ENCODE peak calls at places on chromosomes 7 and 10, in seven cellular contexts. Z is activated CD8-positive, alpha-beta T cell treated with anti-CD3 and anti-CD28 coated beads for 36 hours; T is kidney; W is GM12865; H is Calu3; R is AG04449; N is heart left ventricle. Q is an unnamed sample.

GRCh38 chr10:129848084-129848483 is 116.0 kb downstream of the EBF3 start:
- DNase-seq in Z (no peak), T (no peak), W (no peak), H (no peak), R (no peak), N (no peak), Q (no peak)

GRCh38 chr7:29748286-29749099 is 57.8 kb upstream of the WIPF3 start:
- DNase-seq in Z (no peak), T (no peak), W (peak; percentile 27), H (peak; percentile 22), R (peak; percentile 10), N (no peak), Q (no peak)

GRCh38 chr7:47458057-47458456 is 123.9 kb downstream of the TNS3 start:
- DNase-seq in Z (no peak), T (peak; percentile 93), W (no peak), H (no peak), R (peak; percentile 36), N (peak; percentile 56), Q (no peak)

GRCh38 chr10:124799196-124799595 is 2.4 kb upstream of the ABRAXAS2 start:
- DNase-seq in Z (no peak), T (no peak), W (no peak), H (no peak), R (no peak), N (no peak), Q (no peak)

GRCh38 chr10:75400769-75401568 is 595 bp downstream of the ZNF503 start:
- DNase-seq in Z (peak; percentile 36), T (peak; percentile 90), W (peak; percentile 40), H (peak; percentile 70), R (no peak), N (peak; percentile 65), Q (no peak)

GRCh38 chr7:19143930-19144574 is 1.2 kb downstream of the FERD3L start:
- DNase-seq in Z (no peak), T (peak; percentile 47), W (no peak), H (no peak), R (no peak), N (no peak), Q (no peak)

GRCh38 chr10:7622969-7623368 is 43.8 kb downstream of the ITIH5 start:
- DNase-seq in Z (peak; percentile 35), T (no peak), W (peak; percentile 8), H (no peak), R (no peak), N (no peak), Q (no peak)

GRCh38 chr10:11245095-11245479 is 227.4 kb downstream of the CELF2 start:
- DNase-seq in Z (no peak), T (no peak), W (peak; percentile 50), H (no peak), R (no peak), N (no peak), Q (no peak)

GRCh38 chr7:107659666-107660065 is 962 bp upstream of the SLC26A4 start:
- DNase-seq in Z (peak; percentile 69), T (no peak), W (peak; percentile 32), H (no peak), R (peak; percentile 26), N (no peak), Q (no peak)

GRCh38 chr7:125668321-125668993 is 738.8 kb upstream of the POT1 start:
- DNase-seq in Z (no peak), T (no peak), W (no peak), H (no peak), R (no peak), N (no peak), Q (no peak)

GRCh38 chr7:74275401-74275881 is 13.8 kb upstream of the CLIP2 start:
- DNase-seq in Z (peak; percentile 19), T (no peak), W (peak; percentile 51), H (no peak), R (no peak), N (no peak), Q (peak; percentile 22)

DNA sequence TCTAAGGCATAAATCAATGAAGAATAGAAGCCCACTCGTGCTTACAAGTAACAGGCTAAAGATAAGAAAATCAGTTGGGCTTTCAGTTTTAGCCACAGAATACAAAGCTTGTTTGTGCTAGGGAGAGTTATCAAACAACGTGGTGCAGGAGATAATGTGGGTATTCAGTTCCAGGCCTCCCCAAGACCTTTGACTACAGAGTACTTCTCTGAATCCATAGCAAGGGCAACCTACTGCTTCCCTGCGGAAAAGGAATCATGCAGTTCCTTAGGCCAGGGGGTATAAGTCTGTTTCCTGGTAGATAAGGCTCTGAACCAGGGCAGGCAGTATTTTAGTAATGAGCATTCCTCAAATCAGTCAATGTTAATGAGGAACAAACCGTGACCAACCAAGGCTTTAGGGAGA is 219.5 kb upstream of the CSTF2T start:
- DNase-seq in Z (no peak), T (no peak), W (no peak), H (no peak), R (no peak), N (no peak), Q (no peak)
- TF ChIP-seq CTCF in Z (no peak), T (no peak), W (no peak), H (no peak), R (no peak), N (no peak), Q (no peak)

DNA sequence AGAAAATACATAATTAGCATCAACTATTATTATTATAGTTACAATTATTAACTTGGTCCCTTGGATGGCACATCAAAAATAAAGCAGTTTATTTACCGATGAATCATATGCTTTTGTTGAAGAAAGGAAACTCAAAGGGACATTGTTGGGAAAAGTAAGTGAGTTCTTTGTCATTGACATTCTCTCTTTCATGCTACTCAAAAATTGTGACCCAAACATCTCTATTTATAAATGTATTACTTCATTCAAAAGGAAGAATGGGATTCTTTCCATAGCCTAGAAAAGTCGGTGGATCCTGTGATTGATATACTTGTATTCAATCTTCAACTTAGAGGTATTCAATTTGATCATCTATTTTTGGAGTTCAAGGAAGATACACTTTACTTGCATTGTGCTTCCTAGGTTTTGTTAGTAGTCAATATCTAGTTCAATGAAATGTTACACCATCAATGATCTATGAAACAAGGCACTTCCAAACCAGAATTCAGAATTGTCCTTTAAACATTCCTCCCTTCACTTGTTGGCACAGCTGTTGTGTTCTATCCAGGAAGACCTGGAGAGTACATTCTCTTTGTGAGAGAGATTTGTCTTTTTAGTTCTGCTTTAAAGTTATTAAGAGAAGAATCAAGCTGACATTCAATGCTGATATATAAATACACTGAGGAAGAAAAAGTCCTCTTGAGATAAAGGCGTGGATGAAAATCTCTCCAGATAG is 235.2 kb downstream of the TMEM26 start:
- DNase-seq in Z (no peak), T (no peak), W (no peak), H (no peak), R (no peak), N (no peak), Q (no peak)
- TF ChIP-seq CTCF in Z (no peak), T (no peak), W (no peak), H (no peak), R (no peak), N (no peak), Q (no peak)

GRCh38 chr10:100888957-100889356 is 23.8 kb upstream of the SLF2 start:
- DNase-seq in Z (no peak), T (no peak), W (no peak), H (no peak), R (no peak), N (no peak), Q (no peak)
- TF ChIP-seq CTCF in Z (peak; percentile 47), T (no peak), W (peak; percentile 15), H (no peak), R (no peak), N (no peak), Q (no peak)

GRCh38 chr10:131775833-131776232 is 125.0 kb upstream of the PPP2R2D start:
- DNase-seq in Z (no peak), T (peak; percentile 38), W (no peak), H (no peak), R (no peak), N (no peak), Q (no peak)

GRCh38 chr10:131773989-131774343 is 126.8 kb upstream of the PPP2R2D start:
- DNase-seq in Z (no peak), T (no peak), W (no peak), H (no peak), R (no peak), N (no peak), Q (no peak)

GRCh38 chr10:131776496-131776895 is 124.3 kb upstream of the PPP2R2D start:
- DNase-seq in Z (no peak), T (peak; percentile 33), W (no peak), H (no peak), R (no peak), N (no peak), Q (no peak)

GRCh38 chr10:131774618-131775443 is 126.0 kb upstream of the PPP2R2D start:
- DNase-seq in Z (no peak), T (peak; percentile 60), W (no peak), H (no peak), R (no peak), N (no peak), Q (peak; percentile 6)

DNA sequence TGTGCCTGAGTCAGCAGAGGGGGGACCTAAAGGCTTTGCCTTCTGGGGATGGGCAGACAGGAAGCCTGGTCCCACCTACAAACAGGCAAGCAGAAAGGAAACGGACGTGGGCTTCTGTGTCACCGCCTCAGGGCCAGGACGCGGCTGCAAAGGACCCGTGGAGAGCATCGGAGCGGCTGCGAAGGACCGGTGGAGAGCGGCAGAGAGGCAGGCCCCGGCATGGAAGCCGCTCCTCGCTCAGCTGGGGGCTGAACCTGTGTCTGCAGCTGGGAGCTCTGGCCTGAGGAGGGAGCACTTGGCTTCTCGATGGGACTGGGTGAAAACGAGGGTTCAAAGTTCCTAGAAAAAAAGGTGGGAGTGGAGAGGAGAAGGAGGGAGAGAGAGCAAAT is 125.4 kb upstream of the PPP2R2D start:
- DNase-seq in Z (no peak), T (peak; percentile 49), W (no peak), H (no peak), R (no peak), N (no peak), Q (no peak)
- TF ChIP-seq CTCF in Z (no peak), T (no peak), W (no peak), H (no peak), R (no peak), N (no peak), Q (no peak)

GRCh38 chr10:96743988-96744585 is 23.8 kb upstream of the PIK3AP1 start:
- DNase-seq in Z (no peak), T (no peak), W (peak; percentile 63), H (no peak), R (no peak), N (no peak), Q (no peak)
- TF ChIP-seq CTCF in Z (no peak), T (peak; percentile 33), W (peak; percentile 16), H (no peak), R (no peak), N (peak; percentile 10), Q (no peak)

GRCh38 chr10:128091636-128092210 is 34.5 kb downstream of the MKI67 start:
- DNase-seq in Z (no peak), T (no peak), W (no peak), H (no peak), R (no peak), N (no peak), Q (no peak)
- TF ChIP-seq CTCF in Z (no peak), T (no peak), W (no peak), H (no peak), R (no peak), N (no peak), Q (no peak)